ENCODE peak calls at places on chromosomes 12 and 14, in eight cellular contexts. V is stimulated activated CD4-positive, alpha-beta T cell treated with anti-CD3 and anti-CD28 coated beads, Interleukin-1b, Interleukin-23, amount 100 ng/mL, for 4 hours; X is T47D; L is mammary epithelial cell; D is NCI-H1092; U is HT-29; I is fibroblast of lung; K is T-cell. H is an unnamed sample.

GRCh38 chr12:17971850-17972249 is 118.1 kb downstream of the RERGL start:
- DNase-seq in V (no peak), X (no peak), L (no peak), D (no peak), U (no peak), I (peak; percentile 1), K (no peak), H (peak; percentile 55)

GRCh38 chr12:6823161-6824084 is 1.8 kb downstream of the GPR162 start:
- DNase-seq in V (no peak), X (no peak), L (no peak), D (no peak), U (no peak), I (no peak), K (no peak), H (no peak)

GRCh38 chr14:101351769-101352168 is 209.5 kb upstream of the DIO3 start:
- DNase-seq in V (no peak), X (no peak), L (no peak), D (no peak), U (no peak), I (no peak), K (no peak), H (no peak)

GRCh38 chr12:94638521-94638920 is 11.8 kb downstream of the TMCC3 start:
- DNase-seq in V (no peak), X (no peak), L (no peak), D (no peak), U (no peak), I (no peak), K (no peak), H (no peak)

GRCh38 chr12:47033797-47034555 is 45.4 kb upstream of the PCED1B start:
- DNase-seq in V (no peak), X (peak; percentile 11), L (peak; percentile 88), D (no peak), U (peak; percentile 90), I (peak; percentile 84), K (no peak), H (peak; percentile 91)

GRCh38 chr12:106133136-106134087 is 5.3 kb downstream of the NUAK1 start:
- DNase-seq in V (no peak), X (no peak), L (peak; percentile 89), D (no peak), U (no peak), I (peak; percentile 81), K (no peak), H (peak; percentile 91)

GRCh38 chr12:27964123-27964522 is 8.4 kb downstream of the PTHLH start:
- DNase-seq in V (no peak), X (no peak), L (no peak), D (no peak), U (no peak), I (no peak), K (no peak), H (peak; percentile 66)

GRCh38 chr12:10223208-10223607 is 10.5 kb downstream of the GABARAPL1 start:
- DNase-seq in V (no peak), X (no peak), L (no peak), D (no peak), U (no peak), I (no peak), K (no peak), H (no peak)

GRCh38 chr12:94841171-94841570 is 162.3 kb downstream of the NDUFA12 start:
- DNase-seq in V (no peak), X (no peak), L (peak; percentile 28), D (no peak), U (no peak), I (no peak), K (no peak), H (no peak)

GRCh38 chr12:94942663-94943062 is 60.8 kb downstream of the NDUFA12 start:
- DNase-seq in V (no peak), X (no peak), L (no peak), D (no peak), U (no peak), I (no peak), K (no peak), H (no peak)

GRCh38 chr12:29582677-29583076 is 85.2 kb upstream of the OVCH1 start:
- DNase-seq in V (no peak), X (peak; percentile 16), L (no peak), D (no peak), U (no peak), I (no peak), K (no peak), H (peak; percentile 85)

GRCh38 chr14:39366460-39367386 is 65.5 kb downstream of the FBXO33 start:
- DNase-seq in V (no peak), X (no peak), L (no peak), D (no peak), U (no peak), I (no peak), K (no peak), H (no peak)

GRCh38 chr12:120404271-120404670 is 33.6 kb upstream of the COX6A1 start:
- DNase-seq in V (no peak), X (peak; percentile 38), L (no peak), D (no peak), U (no peak), I (no peak), K (no peak), H (no peak)

GRCh38 chr12:50557421-50557820 is 52.6 kb downstream of the DIP2B start:
- DNase-seq in V (no peak), X (no peak), L (no peak), D (no peak), U (no peak), I (peak; percentile 50), K (no peak), H (no peak)

GRCh38 chr12:20426191-20426590 is 57.9 kb downstream of the PDE3A start:
- DNase-seq in V (no peak), X (no peak), L (no peak), D (no peak), U (no peak), I (no peak), K (no peak), H (no peak)

GRCh38 chr14:23164949-23165348 is 18.5 kb downstream of the SLC7A8 start:
- DNase-seq in V (no peak), X (no peak), L (no peak), D (no peak), U (no peak), I (no peak), K (no peak), H (no peak)

GRCh38 chr14:70116278-70116677 is 72.5 kb downstream of the SLC8A3 start:
- DNase-seq in V (no peak), X (no peak), L (no peak), D (no peak), U (no peak), I (no peak), K (no peak), H (no peak)

GRCh38 chr12:23880988-23881387 is 68.5 kb downstream of the SOX5 start:
- DNase-seq in V (no peak), X (no peak), L (no peak), D (no peak), U (no peak), I (no peak), K (no peak), H (no peak)

GRCh38 chr12:78096909-78097597 is 266.4 kb downstream of the NAV3 start:
- DNase-seq in V (no peak), X (peak; percentile 38), L (no peak), D (peak; percentile 16), U (no peak), I (peak; percentile 56), K (no peak), H (no peak)